ENCODE peak calls at places on chromosomes 4 and X, in ten cellular contexts. E is GM23338; S is GM23248; K is mammary epithelial cell; P is choroid plexus epithelial cell; V is coronary artery; Y is A549; C is activated T-helper 1 cell treated with anti-CD3 and anti-CD28 coated beads, Interleukin-2, amount 50 U/mL, for 16 hours; H is neural crest cell; R is GM04504. Z is an unnamed sample.

GRCh38 chr4:119623025-119623424 is 5.6 kb downstream of the PDE5A start:
- DNase-seq in E (no peak), S (peak; percentile 52), K (no peak), P (peak; percentile 73), V (no peak), Y (no peak), C (no peak), H (no peak), R (no peak), Z (no peak)

GRCh38 chrX:18887177-18887820 is 96.6 kb downstream of the PHKA2 start:
- DNase-seq in E (peak; percentile 21), S (peak; percentile 36), K (no peak), P (no peak), V (no peak), Y (no peak), C (no peak), H (no peak), R (no peak), Z (no peak)

GRCh38 chr4:8182858-8183725 is 16.0 kb upstream of the SH3TC1 start:
- DNase-seq in E (no peak), S (peak; percentile 94), K (peak; percentile 98), P (peak; percentile 94), V (no peak), Y (peak; percentile 85), C (no peak), H (no peak), R (peak; percentile 74), Z (no peak)

GRCh38 chr4:41142356-41142755 is 72.0 kb downstream of the APBB2 start:
- DNase-seq in E (no peak), S (peak; percentile 35), K (no peak), P (no peak), V (no peak), Y (no peak), C (no peak), H (no peak), R (no peak), Z (no peak)

GRCh38 chr4:159269143-159269542 is 166.3 kb downstream of the RAPGEF2 start:
- DNase-seq in E (no peak), S (no peak), K (no peak), P (no peak), V (no peak), Y (no peak), C (no peak), H (no peak), R (no peak), Z (no peak)

GRCh38 chr4:95204873-95205272 is 343.9 kb downstream of the UNC5C start:
- DNase-seq in E (peak; percentile 61), S (peak; percentile 9), K (peak; percentile 3), P (no peak), V (no peak), Y (peak; percentile 34), C (no peak), H (no peak), R (no peak), Z (no peak)

GRCh38 chr4:152896819-152897218 is 39.3 kb upstream of the FHDC1 start:
- DNase-seq in E (no peak), S (peak; percentile 41), K (no peak), P (peak; percentile 59), V (no peak), Y (no peak), C (no peak), H (no peak), R (no peak), Z (no peak)

GRCh38 chrX:16445166-16445752 is 204.7 kb upstream of the S100G start:
- DNase-seq in E (peak; percentile 60), S (peak; percentile 41), K (peak; percentile 20), P (peak; percentile 51), V (no peak), Y (peak; percentile 45), C (peak; percentile 19), H (peak; percentile 25), R (no peak), Z (peak; percentile 21)

GRCh38 chr4:150078041-150078995 is at the start of gene DCLK2:
- DNase-seq in E (peak; percentile 73), S (peak; percentile 90), K (peak; percentile 32), P (peak; percentile 83), V (peak; percentile 89), Y (peak; percentile 75), C (no peak), H (peak; percentile 66), R (peak; percentile 83), Z (peak; percentile 32)

GRCh38 chr4:3232001-3232400 is 17.0 kb upstream of the MSANTD1 start:
- DNase-seq in E (no peak), S (no peak), K (no peak), P (no peak), V (no peak), Y (no peak), C (no peak), H (no peak), R (no peak), Z (no peak)

GRCh38 chrX:137545711-137546651 is 19.9 kb upstream of the ZIC3 start:
- DNase-seq in E (peak; percentile 56), S (no peak), K (no peak), P (no peak), V (no peak), Y (no peak), C (no peak), H (no peak), R (no peak), Z (no peak)

GRCh38 chr4:73309211-73309610 is 50.6 kb upstream of the ANKRD17 start:
- DNase-seq in E (no peak), S (peak; percentile 74), K (no peak), P (peak; percentile 57), V (no peak), Y (no peak), C (no peak), H (no peak), R (no peak), Z (no peak)

GRCh38 chr4:10119263-10119662 is 2.7 kb upstream of the WDR1 start:
- DNase-seq in E (peak; percentile 1), S (no peak), K (no peak), P (no peak), V (no peak), Y (no peak), C (no peak), H (no peak), R (no peak), Z (no peak)

GRCh38 chrX:30489323-30489722 is 88.2 kb downstream of the TASL start:
- DNase-seq in E (peak; percentile 5), S (peak; percentile 1), K (no peak), P (no peak), V (no peak), Y (peak; percentile 49), C (no peak), H (no peak), R (peak; percentile 5), Z (no peak)

GRCh38 chr4:21976166-21976565 is 27.6 kb upstream of the KCNIP4 start:
- DNase-seq in E (no peak), S (no peak), K (no peak), P (no peak), V (no peak), Y (no peak), C (no peak), H (no peak), R (no peak), Z (no peak)

GRCh38 chr4:140253556-140254027 is 99.6 kb upstream of the MAML3 start:
- DNase-seq in E (no peak), S (no peak), K (no peak), P (no peak), V (no peak), Y (no peak), C (no peak), H (no peak), R (no peak), Z (no peak)

GRCh38 chr4:21134994-21135393 is 434.7 kb downstream of the PACRGL start:
- DNase-seq in E (peak; percentile 65), S (peak; percentile 61), K (peak; percentile 29), P (peak; percentile 16), V (no peak), Y (peak; percentile 1), C (no peak), H (no peak), R (no peak), Z (no peak)

GRCh38 chrX:43139645-43140044 is 361.7 kb upstream of the PPP1R2C start:
- DNase-seq in E (no peak), S (no peak), K (no peak), P (no peak), V (no peak), Y (no peak), C (no peak), H (no peak), R (no peak), Z (no peak)

GRCh38 chr4:10032625-10033024 is 11.3 kb upstream of the SLC2A9 start:
- DNase-seq in E (no peak), S (peak; percentile 90), K (peak; percentile 92), P (peak; percentile 79), V (no peak), Y (peak; percentile 71), C (no peak), H (no peak), R (no peak), Z (no peak)

GRCh38 chr4:127479031-127479622 is 153.6 kb upstream of the INTU start:
- DNase-seq in E (peak; percentile 76), S (peak; percentile 67), K (peak; percentile 1), P (peak; percentile 70), V (no peak), Y (peak; percentile 50), C (no peak), H (peak; percentile 11), R (peak; percentile 16), Z (no peak)

GRCh38 chr4:184263910-184264732 is 46.4 kb upstream of the ENPP6 start:
- DNase-seq in E (peak; percentile 99), S (peak; percentile 98), K (peak; percentile 79), P (peak; percentile 95), V (peak; percentile 90), Y (peak; percentile 89), C (peak; percentile 87), H (peak; percentile 97), R (peak; percentile 73), Z (peak; percentile 83)

GRCh38 chr4:115110191-115111166 is 2.9 kb downstream of the NDST4 start:
- DNase-seq in E (no peak), S (no peak), K (no peak), P (peak; percentile 46), V (no peak), Y (no peak), C (no peak), H (no peak), R (no peak), Z (no peak)

GRCh38 chr4:16109256-16109655 is 25.4 kb upstream of the PROM1 start:
- DNase-seq in E (no peak), S (no peak), K (no peak), P (no peak), V (no peak), Y (no peak), C (no peak), H (no peak), R (no peak), Z (no peak)

GRCh38 chr4:153467154-153467896 is 1.2 kb downstream of the TMEM131L start:
- DNase-seq in E (peak; percentile 83), S (peak; percentile 34), K (peak; percentile 64), P (no peak), V (no peak), Y (no peak), C (peak; percentile 41), H (no peak), R (no peak), Z (peak; percentile 87)

GRCh38 chrX:31679861-31680260 is 608.0 kb upstream of the FTHL17 start:
- DNase-seq in E (no peak), S (no peak), K (no peak), P (no peak), V (no peak), Y (no peak), C (no peak), H (no peak), R (no peak), Z (no peak)

GRCh38 chr4:82679531-82679930 is 117.7 kb upstream of the TMEM150C start:
- DNase-seq in E (no peak), S (no peak), K (no peak), P (no peak), V (no peak), Y (no peak), C (no peak), H (no peak), R (no peak), Z (no peak)

GRCh38 chrX:8743126-8743732 is 11.3 kb upstream of the ANOS1 start:
- DNase-seq in E (peak; percentile 69), S (peak; percentile 46), K (peak; percentile 35), P (peak; percentile 48), V (no peak), Y (peak; percentile 46), C (peak; percentile 31), H (peak; percentile 63), R (no peak), Z (peak; percentile 28)

GRCh38 chr4:84920591-84920990 is 45.9 kb downstream of the WDFY3 start:
- DNase-seq in E (no peak), S (peak; percentile 86), K (peak; percentile 54), P (peak; percentile 64), V (no peak), Y (no peak), C (no peak), H (no peak), R (peak; percentile 42), Z (no peak)

Z was measured in stimulated activated naive B cell treated with anti-CD40 and anti-IgM and Interleukin-4, amounts not matched to agents 10 μg/mL and 1 μg/mL and 100 μg/mL, for 72 hours.